ENCODE peak calls at places on chromosomes 11 and 22, in seven cellular contexts. One of them, this sample, is unnamed.

GRCh38 chr11:77392842-77393241 is 81.1 kb downstream of the PAK1 start:
- DNase-seq in A549: no peak
- DNase-seq in HCT116: no peak
- DNase-seq in K562: no peak
- DNase-seq in endothelial cell of umbilical vein: no peak
- DNase-seq in HepG2: no peak
- DNase-seq in H1: no peak
- DNase-seq in this sample: no peak

GRCh38 chr11:111735262-111736116 is 30.7 kb downstream of the PPP2R1B start:
- DNase-seq in A549: peak; percentile 56
- DNase-seq in HCT116: no peak
- DNase-seq in K562: no peak
- DNase-seq in endothelial cell of umbilical vein: peak; percentile 98
- DNase-seq in HepG2: no peak
- DNase-seq in H1: no peak
- DNase-seq in this sample: no peak

GRCh38 chr11:83157755-83158473 is 983 bp downstream of the PCF11 start:
- DNase-seq in A549: peak; percentile 61
- DNase-seq in HCT116: no peak
- DNase-seq in K562: peak; percentile 90
- DNase-seq in endothelial cell of umbilical vein: peak; percentile 70
- DNase-seq in HepG2: peak; percentile 39
- DNase-seq in H1: no peak
- DNase-seq in this sample: peak; percentile 97

GRCh38 chr22:17633217-17633997 is 4.9 kb upstream of the ATP6V1E1 start:
- DNase-seq in A549: peak; percentile 66
- DNase-seq in HCT116: peak; percentile 87
- DNase-seq in K562: peak; percentile 82
- DNase-seq in endothelial cell of umbilical vein: no peak
- DNase-seq in HepG2: peak; percentile 85
- DNase-seq in H1: no peak
- DNase-seq in this sample: no peak

GRCh38 chr11:20042717-20043392 is 117.4 kb downstream of the DBX1 start:
- DNase-seq in A549: no peak
- DNase-seq in HCT116: no peak
- DNase-seq in K562: no peak
- DNase-seq in endothelial cell of umbilical vein: no peak
- DNase-seq in HepG2: no peak
- DNase-seq in H1: no peak
- DNase-seq in this sample: no peak

GRCh38 chr11:77142091-77142975 is 14.3 kb downstream of the MYO7A start:
- DNase-seq in A549: no peak
- DNase-seq in HCT116: no peak
- DNase-seq in K562: no peak
- DNase-seq in endothelial cell of umbilical vein: no peak
- DNase-seq in HepG2: no peak
- DNase-seq in H1: no peak
- DNase-seq in this sample: peak; percentile 89

GRCh38 chr11:60783141-60783484 is 2.0 kb upstream of the MS4A10 start:
- DNase-seq in A549: no peak
- DNase-seq in HCT116: no peak
- DNase-seq in K562: no peak
- DNase-seq in endothelial cell of umbilical vein: no peak
- DNase-seq in HepG2: no peak
- DNase-seq in H1: no peak
- DNase-seq in this sample: no peak

GRCh38 chr22:39967103-39967829 is 7.1 kb downstream of the TMA7B start:
- DNase-seq in A549: peak; percentile 11
- DNase-seq in HCT116: no peak
- DNase-seq in K562: peak; percentile 44
- DNase-seq in endothelial cell of umbilical vein: peak; percentile 40
- DNase-seq in HepG2: no peak
- DNase-seq in H1: no peak
- DNase-seq in this sample: no peak

GRCh38 chr11:67055812-67056211 is 835 bp upstream of the RHOD start:
- DNase-seq in A549: no peak
- DNase-seq in HCT116: no peak
- DNase-seq in K562: no peak
- DNase-seq in endothelial cell of umbilical vein: no peak
- DNase-seq in HepG2: no peak
- DNase-seq in H1: no peak
- DNase-seq in this sample: no peak

GRCh38 chr11:11746454-11746853 is 95.3 kb upstream of the USP47 start:
- DNase-seq in A549: no peak
- DNase-seq in HCT116: no peak
- DNase-seq in K562: no peak
- DNase-seq in endothelial cell of umbilical vein: no peak
- DNase-seq in HepG2: no peak
- DNase-seq in H1: no peak
- DNase-seq in this sample: no peak

GRCh38 chr11:113615773-113616172 is 90.3 kb downstream of the TMPRSS5 start:
- DNase-seq in A549: no peak
- DNase-seq in HCT116: no peak
- DNase-seq in K562: no peak
- DNase-seq in endothelial cell of umbilical vein: no peak
- DNase-seq in HepG2: no peak
- DNase-seq in H1: no peak
- DNase-seq in this sample: no peak

GRCh38 chr22:19287889-19288288 is 3.6 kb downstream of the CLTCL1 start:
- DNase-seq in A549: peak; percentile 64
- DNase-seq in HCT116: no peak
- DNase-seq in K562: no peak
- DNase-seq in endothelial cell of umbilical vein: no peak
- DNase-seq in HepG2: no peak
- DNase-seq in H1: no peak
- DNase-seq in this sample: no peak

GRCh38 chr11:67405688-67406339 is 1.9 kb downstream of the TBC1D10C start:
- DNase-seq in A549: no peak
- DNase-seq in HCT116: no peak
- DNase-seq in K562: no peak
- DNase-seq in endothelial cell of umbilical vein: no peak
- DNase-seq in HepG2: no peak
- DNase-seq in H1: no peak
- DNase-seq in this sample: no peak

GRCh38 chr11:124536520-124536919 is 6.9 kb downstream of the OR8B12 start:
- DNase-seq in A549: peak; percentile 60
- DNase-seq in HCT116: peak; percentile 32
- DNase-seq in K562: peak; percentile 40
- DNase-seq in endothelial cell of umbilical vein: no peak
- DNase-seq in HepG2: peak; percentile 69
- DNase-seq in H1: peak; percentile 47
- DNase-seq in this sample: peak; percentile 95

GRCh38 chr11:41497974-41498373 is 38.5 kb upstream of the LRRC4C start:
- DNase-seq in A549: no peak
- DNase-seq in HCT116: no peak
- DNase-seq in K562: no peak
- DNase-seq in endothelial cell of umbilical vein: no peak
- DNase-seq in HepG2: no peak
- DNase-seq in H1: peak; percentile 53
- DNase-seq in this sample: no peak

GRCh38 chr11:64359712-64360402 is 895 bp downstream of the RPS6KA4 start:
- DNase-seq in A549: no peak
- DNase-seq in HCT116: no peak
- DNase-seq in K562: no peak
- DNase-seq in endothelial cell of umbilical vein: no peak
- DNase-seq in HepG2: no peak
- DNase-seq in H1: no peak
- DNase-seq in this sample: peak; percentile 40

DNA sequence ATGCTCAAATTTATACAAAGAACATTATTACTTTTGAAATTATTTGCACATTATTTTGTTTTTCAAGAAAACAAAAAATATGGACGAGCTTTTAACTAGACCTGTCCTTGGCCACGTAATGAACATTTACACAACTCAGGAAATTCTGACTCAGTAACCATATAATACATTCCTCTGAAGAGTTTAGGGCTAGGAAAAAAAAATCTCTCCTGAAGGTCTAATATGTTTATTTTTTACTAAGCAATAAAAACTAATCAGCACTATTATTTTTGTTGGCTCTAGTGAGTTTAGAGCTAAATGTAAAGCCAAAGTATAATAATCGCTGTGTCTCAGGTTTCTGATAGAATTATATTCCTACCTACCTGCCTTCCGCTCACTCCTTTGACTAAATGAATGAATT is 187.5 kb downstream of the SWAP70 start:
- DNase-seq in A549: no peak
- DNase-seq in HCT116: no peak
- DNase-seq in K562: no peak
- DNase-seq in endothelial cell of umbilical vein: peak; percentile 85
- DNase-seq in HepG2: no peak
- DNase-seq in H1: no peak
- DNase-seq in this sample: no peak
- TF ChIP-seq MAX in A549: no peak
- TF ChIP-seq MAX in HCT116: no peak
- TF ChIP-seq MAX in K562: no peak
- TF ChIP-seq MAX in endothelial cell of umbilical vein: no peak
- TF ChIP-seq MAX in HepG2: no peak
- TF ChIP-seq MAX in H1: no peak
- TF ChIP-seq MAX in this sample: no peak

DNA sequence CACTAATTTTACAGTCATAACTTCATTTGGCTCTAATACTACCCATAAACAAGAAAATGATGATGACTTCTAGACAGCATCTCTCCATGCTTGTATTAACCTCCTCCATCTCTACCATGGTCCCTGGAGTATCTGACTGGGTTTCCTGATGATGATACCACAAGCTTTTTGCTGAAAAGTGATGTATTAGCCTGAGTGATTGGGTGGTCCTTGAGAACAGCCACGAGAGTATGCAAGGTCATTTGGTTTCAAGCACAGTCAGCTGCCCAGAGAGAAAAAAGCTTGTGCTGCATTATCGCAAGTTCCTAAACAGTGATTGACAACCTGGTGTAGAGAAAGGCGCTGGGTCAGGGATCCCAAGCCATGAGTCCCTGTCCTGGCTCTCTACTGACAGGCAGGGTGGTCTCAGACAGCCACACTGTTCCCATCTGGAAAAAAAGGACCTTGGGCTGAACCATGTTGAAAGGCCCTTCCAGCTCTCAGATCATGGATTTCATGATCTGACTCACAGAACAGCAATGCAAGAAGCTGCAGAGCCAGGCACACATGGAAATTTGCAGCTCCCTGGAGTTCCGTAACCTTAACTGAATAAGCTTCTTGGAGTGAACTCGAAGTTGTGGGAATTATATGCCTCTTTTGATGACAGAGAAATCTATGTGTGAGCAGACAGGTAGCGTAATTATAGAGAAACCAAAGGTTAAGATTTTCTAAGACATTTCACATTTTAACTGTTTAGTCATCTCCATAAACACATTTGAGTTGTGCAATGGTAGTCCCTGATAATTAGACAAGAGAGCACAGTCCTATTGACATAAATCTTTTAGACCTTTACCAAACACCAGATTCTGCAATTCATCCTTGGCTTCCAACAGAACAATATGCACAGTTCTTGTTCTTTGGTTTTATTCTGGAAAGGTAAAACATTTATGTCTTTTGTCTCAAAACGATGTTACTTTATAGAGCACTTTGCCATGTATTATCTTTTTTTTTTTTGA is 54.1 kb upstream of the UBASH3B start:
- DNase-seq in A549: peak; percentile 56
- DNase-seq in HCT116: no peak
- DNase-seq in K562: no peak
- DNase-seq in endothelial cell of umbilical vein: no peak
- DNase-seq in HepG2: peak; percentile 40
- DNase-seq in H1: no peak
- DNase-seq in this sample: no peak
- TF ChIP-seq POLR2A in A549: no peak
- TF ChIP-seq POLR2A in HCT116: no peak
- TF ChIP-seq POLR2A in K562: no peak
- TF ChIP-seq POLR2A in endothelial cell of umbilical vein: no peak
- TF ChIP-seq POLR2A in HepG2: no peak
- TF ChIP-seq POLR2A in H1: no peak
- TF ChIP-seq POLR2A in this sample: no peak

DNA sequence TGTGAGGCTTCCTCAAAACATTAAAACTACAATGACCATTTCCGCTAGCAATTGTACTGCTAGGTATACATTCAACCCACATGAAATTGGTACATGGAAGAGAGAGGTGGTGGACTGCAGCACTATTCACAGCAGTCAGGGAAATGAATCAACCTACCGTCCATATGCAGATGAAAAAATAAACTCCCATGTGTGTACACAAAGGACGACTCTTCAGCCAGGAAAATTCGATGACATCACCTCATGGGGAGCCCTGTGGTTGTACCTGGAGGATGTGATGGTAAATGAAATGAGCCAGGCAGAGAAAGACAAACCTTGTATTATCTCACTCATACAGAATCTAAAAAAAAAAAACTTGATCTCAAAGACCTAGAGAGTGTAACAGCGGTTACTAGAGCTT is 23.3 kb downstream of the RFPL3 start:
- DNase-seq in A549: no peak
- DNase-seq in HCT116: no peak
- DNase-seq in K562: no peak
- DNase-seq in endothelial cell of umbilical vein: peak; percentile 6
- DNase-seq in HepG2: no peak
- DNase-seq in H1: no peak
- DNase-seq in this sample: no peak
- TF ChIP-seq MAX in A549: no peak
- TF ChIP-seq MAX in HCT116: no peak
- TF ChIP-seq MAX in K562: no peak
- TF ChIP-seq MAX in endothelial cell of umbilical vein: no peak
- TF ChIP-seq MAX in HepG2: no peak
- TF ChIP-seq MAX in H1: no peak
- TF ChIP-seq MAX in this sample: no peak

GRCh38 chr11:46122955-46123354 is 1.7 kb upstream of the PHF21A start:
- DNase-seq in A549: no peak
- DNase-seq in HCT116: no peak
- DNase-seq in K562: peak; percentile 47
- DNase-seq in endothelial cell of umbilical vein: peak; percentile 32
- DNase-seq in HepG2: peak; percentile 27
- DNase-seq in H1: no peak
- DNase-seq in this sample: peak; percentile 34

GRCh38 chr11:46120361-46120710 is 918 bp downstream of the PHF21A start:
- DNase-seq in A549: no peak
- DNase-seq in HCT116: no peak
- DNase-seq in K562: no peak
- DNase-seq in endothelial cell of umbilical vein: no peak
- DNase-seq in HepG2: no peak
- DNase-seq in H1: no peak
- DNase-seq in this sample: no peak

GRCh38 chr11:46121724-46122477 is 647 bp upstream of the PHF21A start:
- DNase-seq in A549: peak; percentile 96
- DNase-seq in HCT116: peak; percentile 87
- DNase-seq in K562: peak; percentile 85
- DNase-seq in endothelial cell of umbilical vein: peak; percentile 78
- DNase-seq in HepG2: peak; percentile 82
- DNase-seq in H1: no peak
- DNase-seq in this sample: peak; percentile 90

GRCh38 chr11:46120711-46121327 is 435 bp downstream of the PHF21A start:
- DNase-seq in A549: no peak
- DNase-seq in HCT116: no peak
- DNase-seq in K562: peak; percentile 76
- DNase-seq in endothelial cell of umbilical vein: peak; percentile 72
- DNase-seq in HepG2: peak; percentile 41
- DNase-seq in H1: no peak
- DNase-seq in this sample: peak; percentile 77

GRCh38 chr11:46121328-46121723 is at the start of gene PHF21A:
- DNase-seq in A549: peak; percentile 97
- DNase-seq in HCT116: peak; percentile 84
- DNase-seq in K562: peak; percentile 94
- DNase-seq in endothelial cell of umbilical vein: peak; percentile 84
- DNase-seq in HepG2: peak; percentile 76
- DNase-seq in H1: peak; percentile 64
- DNase-seq in this sample: peak; percentile 94
- TF ChIP-seq POLR2A in A549: peak; percentile 54
- TF ChIP-seq POLR2A in HCT116: no peak
- TF ChIP-seq POLR2A in K562: peak; percentile 38
- TF ChIP-seq POLR2A in endothelial cell of umbilical vein: no peak
- TF ChIP-seq POLR2A in HepG2: peak; percentile 73
- TF ChIP-seq POLR2A in H1: peak; percentile 8
- TF ChIP-seq POLR2A in this sample: peak; percentile 58